ENCODE peak calls at places on chromosome 19, in four cellular contexts. L, D, B and Q are unnamed samples.

GRCh38 chr19:35268546-35269424 is at the start of gene USF2:
- DNase-seq in L (no peak), D (no peak), B (peak; percentile 62), Q (no peak)

GRCh38 chr19:3479177-3479818 is 1.0 kb downstream of the SMIM24 start:
- DNase-seq in L (no peak), D (no peak), B (no peak), Q (no peak)

GRCh38 chr19:41530761-41531301 is 45.1 kb upstream of the CEACAM21 start:
- DNase-seq in L (no peak), D (peak; percentile 44), B (no peak), Q (no peak)

GRCh38 chr19:16825312-16826168 is 3.7 kb upstream of the SIN3B start:
- DNase-seq in L (no peak), D (no peak), B (no peak), Q (no peak)

GRCh38 chr19:3225677-3226093 is 1.2 kb downstream of the CELF5 start:
- DNase-seq in L (no peak), D (no peak), B (no peak), Q (no peak)

GRCh38 chr19:35013820-35014754 is 14.0 kb downstream of the GRAMD1A start:
- DNase-seq in L (no peak), D (no peak), B (no peak), Q (no peak)

GRCh38 chr19:13007292-13008045 is 12.2 kb downstream of the NFIX start:
- DNase-seq in L (no peak), D (no peak), B (no peak), Q (no peak)

GRCh38 chr19:12984143-12984627 is 11.1 kb upstream of the NFIX start:
- DNase-seq in L (no peak), D (no peak), B (no peak), Q (no peak)

GRCh38 chr19:48190288-48191284 is 20.1 kb downstream of the ZSWIM9 start:
- DNase-seq in L (no peak), D (no peak), B (no peak), Q (peak; percentile 74)

GRCh38 chr19:45451181-45451849 is 16.5 kb upstream of the FOSB start:
- DNase-seq in L (no peak), D (no peak), B (no peak), Q (no peak)

GRCh38 chr19:58218899-58219298 is 9.8 kb upstream of the ZNF544 start:
- DNase-seq in L (no peak), D (no peak), B (no peak), Q (no peak)

GRCh38 chr19:36215276-36216171 is 618 bp downstream of the ZNF146 start:
- DNase-seq in L (no peak), D (no peak), B (no peak), Q (no peak)

GRCh38 chr19:5041168-5042038 is 72.5 kb downstream of the KDM4B start:
- DNase-seq in L (no peak), D (no peak), B (no peak), Q (no peak)

GRCh38 chr19:2993579-2993978 is 16.2 kb downstream of the TLE6 start:
- DNase-seq in L (no peak), D (no peak), B (no peak), Q (no peak)

GRCh38 chr19:1651061-1651547 is 1.3 kb downstream of the TCF3 start:
- DNase-seq in L (no peak), D (no peak), B (no peak), Q (no peak)

GRCh38 chr19:33691736-33692135 is 70.0 kb downstream of the CHST8 start:
- DNase-seq in L (no peak), D (no peak), B (no peak), Q (no peak)

GRCh38 chr19:5850743-5851293 is 431 bp downstream of the FUT3 start:
- DNase-seq in L (no peak), D (no peak), B (no peak), Q (no peak)

GRCh38 chr19:7982103-7982502 is 23.3 kb downstream of the ELAVL1 start:
- DNase-seq in L (no peak), D (no peak), B (no peak), Q (no peak)

GRCh38 chr19:38745316-38745715 is 1.0 kb upstream of the CAPN12 start:
- DNase-seq in L (no peak), D (no peak), B (no peak), Q (no peak)

GRCh38 chr19:18859676-18860301 is 28.0 kb downstream of the UPF1 start:
- DNase-seq in L (no peak), D (no peak), B (no peak), Q (no peak)

GRCh38 chr19:16200038-16200775 is 2.5 kb downstream of the AP1M1 start:
- DNase-seq in L (no peak), D (no peak), B (no peak), Q (no peak)

GRCh38 chr19:7705387-7706187 is 3.7 kb upstream of the FCER2 start:
- DNase-seq in L (no peak), D (no peak), B (no peak), Q (no peak)

GRCh38 chr19:40610396-40611064 is 9.4 kb downstream of the LTBP4 start:
- DNase-seq in L (no peak), D (no peak), B (no peak), Q (no peak)

GRCh38 chr19:43229315-43229714 is 23.9 kb upstream of the PSG4 start:
- DNase-seq in L (no peak), D (no peak), B (no peak), Q (no peak)

GRCh38 chr19:45117167-45117594 is 24.2 kb downstream of the PPP1R37 start:
- DNase-seq in L (no peak), D (no peak), B (no peak), Q (no peak)

GRCh38 chr19:48635966-48636858 is 967 bp downstream of the DBP start:
- DNase-seq in L (no peak), D (no peak), B (no peak), Q (no peak)

GRCh38 chr19:47514151-47514868 is 553 bp downstream of the NAPA start:
- DNase-seq in L (no peak), D (no peak), B (no peak), Q (no peak)

GRCh38 chr19:14440049-14440448 is 6.9 kb downstream of the PKN1 start:
- DNase-seq in L (no peak), D (no peak), B (peak; percentile 25), Q (no peak)